ENCODE peak calls at places on chromosomes 6 and 20, in six cellular contexts. R is H1, D is neuronal stem cell, G is IMR-90, P is H9, O is trophoblast cell. J is an unnamed sample.

GRCh38 chr20:15913661-15914060 is 659.6 kb downstream of the KIF16B start:
- DNase-seq in G (no peak), D (no peak), O (no peak), P (no peak), R (no peak), J (no peak)

GRCh38 chr6:116239856-116240255 is 14.0 kb downstream of the TSPYL4 start:
- DNase-seq in P (no peak), R (no peak), O (no peak), D (no peak), G (no peak), J (no peak)

GRCh38 chr6:123641497-123641896 is 4.7 kb upstream of the TRDN start:
- DNase-seq in G (no peak), P (no peak), R (no peak), D (no peak), O (no peak), J (no peak)

GRCh38 chr6:5246870-5247161 is 13.9 kb downstream of the LYRM4 start:
- DNase-seq in G (no peak), D (no peak), O (no peak), P (no peak), R (no peak), J (no peak)

GRCh38 chr6:155832596-155832995 is 377.0 kb upstream of the NOX3 start:
- DNase-seq in G (peak), P (no peak), R (no peak), D (no peak), O (no peak), J (peak)

GRCh38 chr6:108068182-108068581 is 6.4 kb downstream of the OSTM1 start:
- DNase-seq in G (no peak), R (no peak), D (no peak), O (peak), P (no peak), J (no peak)

GRCh38 chr20:49356676-49357075 is 78.8 kb upstream of the ZNFX1 start:
- DNase-seq in R (no peak), G (no peak), P (no peak), O (no peak), D (no peak), J (no peak)

GRCh38 chr20:57938158-57939108 is 228.6 kb upstream of the PMEPA1 start:
- DNase-seq in R (no peak), P (no peak), O (no peak), D (no peak), G (no peak), J (no peak)

GRCh38 chr6:152130441-152130840 is 323.0 kb downstream of the ESR1 start:
- DNase-seq in D (no peak), P (no peak), R (no peak), G (no peak), O (peak), J (no peak)

GRCh38 chr6:116144590-116144989 is 18.7 kb upstream of the COL10A1 start:
- DNase-seq in G (peak), R (no peak), O (no peak), D (no peak), P (no peak), J (peak)

GRCh38 chr6:169047345-169047744 is 206.3 kb downstream of the THBS2 start:
- DNase-seq in P (no peak), R (no peak), O (no peak), G (no peak), D (no peak), J (no peak)

GRCh38 chr20:41173161-41173721 is 35.9 kb downstream of the PLCG1 start:
- DNase-seq in O (peak), P (peak), D (peak), R (peak), G (peak), J (peak)

GRCh38 chr20:19067986-19068385 is 144.5 kb upstream of the SLC24A3 start:
- DNase-seq in R (no peak), D (no peak), P (no peak), G (no peak), O (no peak), J (no peak)

GRCh38 chr6:154766993-154767392 is 33.8 kb downstream of the SCAF8 start:
- DNase-seq in G (peak), P (no peak), D (peak), R (no peak), O (no peak), J (no peak)

GRCh38 chr6:75532521-75532920 is 38.9 kb upstream of the FILIP1 start:
- DNase-seq in O (peak), P (no peak), D (no peak), G (peak), R (no peak), J (peak)

GRCh38 chr6:31620586-31621319 is at the start of gene PRRC2A:
- DNase-seq in D (no peak), G (peak), P (peak), R (peak), O (peak), J (no peak)

GRCh38 chr20:47031821-47032220 is 137.2 kb downstream of the EYA2 start:
- DNase-seq in G (no peak), P (no peak), R (no peak), O (no peak), D (peak), J (no peak)

GRCh38 chr6:21740719-21741118 is 147.2 kb downstream of the SOX4 start:
- DNase-seq in P (no peak), D (no peak), O (no peak), R (no peak), G (peak), J (peak)

GRCh38 chr6:28884423-28885148 is 39.2 kb downstream of the TRIM27 start:
- DNase-seq in R (no peak), D (no peak), G (no peak), O (no peak), P (no peak), J (no peak)

GRCh38 chr6:90135672-90136071 is 161.0 kb downstream of the BACH2 start:
- DNase-seq in P (no peak), O (peak), D (no peak), R (no peak), G (peak), J (peak)

GRCh38 chr6:155504848-155505247 is 49.2 kb upstream of the NOX3 start:
- DNase-seq in G (no peak), R (no peak), O (no peak), D (no peak), P (no peak), J (no peak)

GRCh38 chr20:38550274-38550673 is 30.7 kb upstream of the ADIG start:
- DNase-seq in O (no peak), G (no peak), P (no peak), D (no peak), R (no peak), J (no peak)

GRCh38 chr6:32393660-32394420 is 13.1 kb downstream of the BTNL2 start:
- DNase-seq in R (no peak), O (peak), P (no peak), D (no peak), G (no peak), J (peak)

GRCh38 chr20:48984575-48985219 is 61.4 kb upstream of the CSE1L start:
- DNase-seq in G (no peak), P (no peak), O (peak), R (no peak), D (no peak), J (no peak)

GRCh38 chr20:63009988-63010769 is 3.4 kb upstream of the BHLHE23 start:
- DNase-seq in O (no peak), D (no peak), G (peak), P (no peak), R (no peak), J (no peak)

GRCh38 chr6:135087803-135088202 is 33.2 kb upstream of the HBS1L start:
- DNase-seq in P (no peak), D (no peak), R (no peak), O (no peak), G (no peak), J (peak)

GRCh38 chr20:14583413-14583812 is 246.0 kb upstream of the FLRT3 start:
- DNase-seq in P (no peak), D (no peak), R (no peak), G (peak), O (no peak), J (peak)

GRCh38 chr20:57435498-57436222 is 44.5 kb downstream of the RBM38 start:
- DNase-seq in G (no peak), P (peak), O (peak), R (no peak), D (no peak), J (no peak)

GRCh38 chr20:6635034-6635736 is 132.3 kb upstream of the BMP2 start:
- DNase-seq in D (no peak), P (no peak), O (no peak), G (no peak), R (no peak), J (peak)

DNA sequence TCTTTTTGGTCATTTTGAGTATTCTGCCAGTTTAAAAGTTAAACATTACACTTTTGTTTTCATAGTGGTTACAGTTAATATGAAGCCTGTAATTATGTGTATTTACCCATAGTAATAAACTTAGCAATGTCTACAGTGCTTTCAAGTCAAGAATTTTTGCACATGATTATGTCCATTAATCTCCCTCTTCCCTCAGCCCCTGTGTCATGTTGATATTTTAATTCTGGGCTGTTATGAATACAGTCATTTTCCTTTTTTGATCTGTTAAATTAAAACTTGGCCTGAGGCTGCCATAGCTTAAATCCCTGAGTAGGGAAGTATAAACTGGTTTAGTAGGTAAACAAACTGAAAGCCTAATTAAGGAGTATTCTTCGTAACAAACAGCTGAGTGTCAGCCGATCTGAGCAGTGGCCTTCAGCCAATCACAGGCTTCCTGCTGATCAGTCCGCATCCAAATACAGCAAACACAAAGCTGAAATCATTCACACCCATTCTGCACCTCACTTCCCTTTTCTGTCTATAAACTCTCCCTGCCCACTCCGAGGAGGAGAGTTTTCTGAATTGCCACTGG is 9.5 kb upstream of the SFT2D1 start:
- DNase-seq in D (no peak), P (no peak), G (no peak), R (no peak), O (peak), J (no peak)
- H4K91ac ChIP-seq in D (no peak), P (no peak), G (no peak), R (no peak), O (no peak), J (no peak)

DNA sequence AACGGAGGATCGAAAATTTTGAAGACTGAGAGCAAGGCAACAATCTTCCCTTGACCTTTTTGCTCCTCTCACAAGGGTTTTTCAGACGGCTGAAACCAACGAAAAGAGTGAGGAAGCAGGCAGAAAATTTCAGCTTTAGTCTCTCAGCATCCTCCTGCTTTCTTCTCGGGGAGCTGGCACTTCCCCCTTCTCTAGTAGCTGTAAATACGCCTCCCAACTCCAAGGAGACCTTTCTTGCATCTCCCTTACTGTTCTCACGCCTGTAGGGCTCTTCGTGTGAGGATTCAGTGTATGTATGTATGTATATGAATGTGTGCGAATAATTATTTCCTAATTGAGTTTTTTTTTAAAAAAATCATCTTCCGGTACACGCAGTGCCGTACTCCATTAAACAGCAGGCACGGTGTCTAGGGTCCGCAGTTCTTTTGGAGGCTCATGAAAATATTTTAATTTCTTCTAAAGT is 85.3 kb downstream of the HFE start:
- DNase-seq in G (peak), D (no peak), R (no peak), P (no peak), O (peak), J (peak)
- H4K91ac ChIP-seq in G (peak), D (no peak), R (peak), P (no peak), O (peak), J (no peak)

DNA sequence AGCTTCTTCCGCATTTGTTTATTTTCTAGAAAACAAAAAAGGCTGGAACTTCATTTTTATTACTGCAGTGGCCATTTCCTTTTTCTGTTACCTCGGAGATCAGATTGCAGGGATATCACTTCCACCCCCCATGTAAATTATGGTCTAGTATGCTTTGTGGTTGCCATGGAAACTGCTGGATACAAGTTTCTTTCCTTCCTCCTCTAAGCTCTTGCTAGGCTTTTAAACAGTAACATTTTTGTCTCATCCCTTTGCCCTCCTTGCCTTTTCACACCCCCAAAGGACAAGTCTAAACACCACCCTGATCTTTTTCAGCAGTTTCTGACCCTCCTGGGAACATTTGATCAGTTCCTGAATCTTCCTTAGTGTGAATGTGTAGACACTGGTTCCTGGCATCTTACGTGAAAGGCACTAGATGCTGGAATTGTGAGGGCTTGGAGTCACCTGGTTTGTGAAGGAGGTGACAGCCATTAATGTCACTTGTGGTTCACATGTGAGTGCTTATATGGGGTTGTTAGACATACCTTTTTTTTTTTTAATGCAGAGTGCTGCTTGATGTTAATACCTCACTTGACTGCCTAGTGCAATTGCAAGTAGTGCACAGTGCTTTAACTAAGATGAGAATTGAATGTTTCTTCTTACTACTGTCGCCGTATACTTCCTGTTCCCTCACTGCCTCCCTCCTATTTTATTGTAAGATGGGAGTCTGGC is 181.6 kb downstream of the JARID2 start:
- DNase-seq in O (no peak), P (no peak), D (no peak), R (no peak), G (peak), J (peak)
- H4K91ac ChIP-seq in O (no peak), P (no peak), D (no peak), R (no peak), G (no peak), J (no peak)

GRCh38 chr6:92473056-92473455 is 946.3 kb downstream of the EPHA7 start:
- DNase-seq in O (no peak), D (no peak), G (no peak), R (no peak), P (no peak), J (no peak)

GRCh38 chr6:92469429-92469828 is 949.9 kb downstream of the EPHA7 start:
- DNase-seq in O (no peak), R (no peak), G (no peak), D (no peak), P (no peak), J (no peak)

GRCh38 chr6:92468066-92468465 is 951.3 kb downstream of the EPHA7 start:
- DNase-seq in G (no peak), R (no peak), D (no peak), P (no peak), O (no peak), J (peak)
- H4K91ac ChIP-seq in G (no peak), R (no peak), D (no peak), P (no peak), O (no peak), J (no peak)

GRCh38 chr6:111662192-111662793 is 56.6 kb upstream of the TRAF3IP2 start:
- DNase-seq in D (no peak), P (no peak), G (no peak), O (no peak), R (no peak), J (peak)

GRCh38 chr6:111664565-111665039 is 58.9 kb upstream of the TRAF3IP2 start:
- DNase-seq in G (no peak), D (no peak), O (peak), P (no peak), R (no peak), J (no peak)

GRCh38 chr6:111662794-111663231 is 57.1 kb upstream of the TRAF3IP2 start:
- DNase-seq in R (no peak), P (no peak), O (no peak), G (peak), D (no peak), J (peak)

GRCh38 chr6:111663692-111664564 is 58.2 kb upstream of the TRAF3IP2 start:
- DNase-seq in D (peak), P (peak), G (peak), R (peak), O (peak), J (peak)

DNA sequence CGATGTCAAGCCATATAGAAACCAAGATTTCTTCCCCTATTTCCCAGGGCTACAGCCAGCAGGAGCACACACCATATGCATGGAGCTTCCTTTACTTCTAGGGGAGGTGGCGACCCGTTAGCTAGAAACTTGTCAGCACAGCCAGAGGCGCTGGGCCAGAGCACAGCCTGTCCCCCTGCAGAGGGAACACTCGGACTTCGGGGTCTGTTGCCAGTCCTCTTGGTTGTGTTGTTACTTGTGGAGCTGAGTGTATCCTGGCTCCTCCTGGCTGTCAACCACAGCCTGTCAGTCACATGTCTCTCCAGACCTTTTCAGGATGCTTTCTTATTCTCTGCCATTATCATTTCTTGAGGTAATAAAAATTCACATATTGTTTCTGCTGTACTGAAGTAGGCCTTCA is 57.6 kb upstream of the TRAF3IP2 start:
- DNase-seq in R (peak), P (peak), D (no peak), G (no peak), O (no peak), J (no peak)
- H4K91ac ChIP-seq in R (no peak), P (no peak), D (no peak), G (no peak), O (no peak), J (peak)

GRCh38 chr6:114936060-114936459 is 593.2 kb upstream of the HS3ST5 start:
- DNase-seq in R (no peak), G (no peak), D (peak), O (no peak), P (no peak), J (no peak)
- H4K91ac ChIP-seq in R (no peak), G (no peak), D (no peak), O (no peak), P (no peak), J (no peak)

DNA sequence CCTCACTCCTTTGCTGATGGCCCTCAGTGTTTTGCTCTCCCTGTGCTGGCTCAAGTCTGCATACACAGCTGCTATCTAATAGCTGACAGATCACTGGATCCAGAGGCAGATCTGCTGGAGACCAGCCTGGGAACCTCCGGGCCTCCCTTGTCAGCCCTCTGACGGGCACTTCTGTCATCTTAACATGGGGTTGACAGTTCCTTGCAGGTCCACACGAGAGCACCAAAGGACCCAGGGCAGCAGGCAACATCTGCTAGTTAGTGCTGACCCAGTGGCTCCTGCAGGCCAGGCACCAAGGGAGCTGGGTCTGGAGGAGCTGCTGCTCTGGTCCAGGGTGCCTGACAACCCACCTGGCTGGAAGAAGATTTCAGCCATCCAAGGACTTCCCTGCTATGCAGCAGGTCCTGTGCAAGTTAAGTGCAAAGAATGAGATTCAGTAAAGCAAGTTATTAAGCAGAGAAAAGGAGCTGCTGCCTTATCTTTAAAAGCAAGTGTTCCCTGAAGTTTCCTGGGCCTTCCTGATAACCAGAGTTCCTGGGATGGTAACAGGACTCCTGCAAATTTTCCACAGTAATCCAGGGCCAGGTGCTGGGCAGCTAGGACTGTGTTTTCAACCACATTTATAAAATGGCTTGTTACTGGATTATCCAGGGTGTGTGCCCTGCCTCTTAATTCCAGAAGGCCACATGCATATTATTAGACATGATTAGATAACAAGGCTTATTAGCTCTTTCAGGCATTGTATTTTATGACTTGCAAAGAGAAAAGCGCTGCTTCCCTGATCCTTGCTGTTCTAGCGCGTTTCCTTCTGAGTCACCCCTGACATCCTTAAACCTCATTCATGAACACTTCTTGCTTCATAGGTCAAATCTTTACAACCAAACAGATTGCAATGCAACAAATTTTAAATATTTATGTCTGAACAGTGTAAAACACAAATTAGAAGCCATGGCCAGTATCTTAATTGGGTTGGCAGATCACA is 208.4 kb downstream of the UST start:
- DNase-seq in D (no peak), G (peak), P (no peak), R (no peak), O (no peak), J (peak)
- H4K91ac ChIP-seq in D (no peak), G (no peak), P (no peak), R (no peak), O (no peak), J (peak)

J was measured in mesenchymal stem cell.